ENCODE peak calls at places on chromosomes 4 and X, in eight cellular contexts. One of them, this sample, is unnamed.

GRCh38 chr4:108834167-108834566 is 71.3 kb upstream of the ETNPPL start:
- DNase-seq in OCI-LY7: no peak
- DNase-seq in stimulated activated CD8-positive, alpha-beta memory T cell treated with anti-CD3 and anti-CD28 coated beads, Interleukin-7, amount 100 ng/mL, for 48 hours: no peak
- DNase-seq in A172: peak
- DNase-seq in neural crest cell: no peak
- DNase-seq in GM03348: peak
- DNase-seq in GM12892: no peak
- DNase-seq in neural progenitor cell: no peak
- DNase-seq in this sample: peak

GRCh38 chr4:3483471-3483921 is 20.4 kb downstream of the DOK7 start:
- DNase-seq in OCI-LY7: no peak
- DNase-seq in stimulated activated CD8-positive, alpha-beta memory T cell treated with anti-CD3 and anti-CD28 coated beads, Interleukin-7, amount 100 ng/mL, for 48 hours: no peak
- DNase-seq in A172: peak
- DNase-seq in neural crest cell: no peak
- DNase-seq in GM03348: peak
- DNase-seq in GM12892: no peak
- DNase-seq in neural progenitor cell: peak
- DNase-seq in this sample: no peak

GRCh38 chrX:68684291-68684918 is 36.9 kb downstream of the STARD8 start:
- DNase-seq in OCI-LY7: no peak
- DNase-seq in stimulated activated CD8-positive, alpha-beta memory T cell treated with anti-CD3 and anti-CD28 coated beads, Interleukin-7, amount 100 ng/mL, for 48 hours: no peak
- DNase-seq in A172: no peak
- DNase-seq in neural crest cell: peak
- DNase-seq in GM03348: no peak
- DNase-seq in GM12892: no peak
- DNase-seq in neural progenitor cell: no peak
- DNase-seq in this sample: no peak

GRCh38 chrX:97547873-97548578 is 664.3 kb downstream of the RPA4 start:
- DNase-seq in OCI-LY7: no peak
- DNase-seq in stimulated activated CD8-positive, alpha-beta memory T cell treated with anti-CD3 and anti-CD28 coated beads, Interleukin-7, amount 100 ng/mL, for 48 hours: no peak
- DNase-seq in A172: no peak
- DNase-seq in neural crest cell: no peak
- DNase-seq in GM03348: no peak
- DNase-seq in GM12892: no peak
- DNase-seq in neural progenitor cell: no peak
- DNase-seq in this sample: peak

GRCh38 chr4:1416051-1416947 is 10.1 kb upstream of the NKX1-1 start:
- DNase-seq in OCI-LY7: no peak
- DNase-seq in stimulated activated CD8-positive, alpha-beta memory T cell treated with anti-CD3 and anti-CD28 coated beads, Interleukin-7, amount 100 ng/mL, for 48 hours: no peak
- DNase-seq in A172: no peak
- DNase-seq in neural crest cell: no peak
- DNase-seq in GM03348: no peak
- DNase-seq in GM12892: peak
- DNase-seq in neural progenitor cell: no peak
- DNase-seq in this sample: no peak

GRCh38 chr4:4694296-4694772 is 152.5 kb upstream of the STX18 start:
- DNase-seq in OCI-LY7: no peak
- DNase-seq in stimulated activated CD8-positive, alpha-beta memory T cell treated with anti-CD3 and anti-CD28 coated beads, Interleukin-7, amount 100 ng/mL, for 48 hours: no peak
- DNase-seq in A172: no peak
- DNase-seq in neural crest cell: no peak
- DNase-seq in GM03348: peak
- DNase-seq in GM12892: no peak
- DNase-seq in neural progenitor cell: peak
- DNase-seq in this sample: peak

GRCh38 chr4:2255501-2256155 is 6.3 kb downstream of the MXD4 start:
- DNase-seq in OCI-LY7: no peak
- DNase-seq in stimulated activated CD8-positive, alpha-beta memory T cell treated with anti-CD3 and anti-CD28 coated beads, Interleukin-7, amount 100 ng/mL, for 48 hours: no peak
- DNase-seq in A172: no peak
- DNase-seq in neural crest cell: no peak
- DNase-seq in GM03348: no peak
- DNase-seq in GM12892: peak
- DNase-seq in neural progenitor cell: no peak
- DNase-seq in this sample: no peak

GRCh38 chrX:136214551-136214950 is 36.6 kb downstream of the MAP7D3 start:
- DNase-seq in OCI-LY7: no peak
- DNase-seq in stimulated activated CD8-positive, alpha-beta memory T cell treated with anti-CD3 and anti-CD28 coated beads, Interleukin-7, amount 100 ng/mL, for 48 hours: no peak
- DNase-seq in A172: peak
- DNase-seq in neural crest cell: no peak
- DNase-seq in GM03348: peak
- DNase-seq in GM12892: no peak
- DNase-seq in neural progenitor cell: no peak
- DNase-seq in this sample: peak

GRCh38 chr4:105895609-105896460 is 564 bp downstream of the NPNT start:
- DNase-seq in OCI-LY7: no peak
- DNase-seq in stimulated activated CD8-positive, alpha-beta memory T cell treated with anti-CD3 and anti-CD28 coated beads, Interleukin-7, amount 100 ng/mL, for 48 hours: no peak
- DNase-seq in A172: no peak
- DNase-seq in neural crest cell: peak
- DNase-seq in GM03348: peak
- DNase-seq in GM12892: peak
- DNase-seq in neural progenitor cell: peak
- DNase-seq in this sample: no peak

GRCh38 chr4:167903291-167903721 is 189.0 kb upstream of the ANXA10 start:
- DNase-seq in OCI-LY7: no peak
- DNase-seq in stimulated activated CD8-positive, alpha-beta memory T cell treated with anti-CD3 and anti-CD28 coated beads, Interleukin-7, amount 100 ng/mL, for 48 hours: no peak
- DNase-seq in A172: peak
- DNase-seq in neural crest cell: no peak
- DNase-seq in GM03348: peak
- DNase-seq in GM12892: no peak
- DNase-seq in neural progenitor cell: no peak
- DNase-seq in this sample: peak

GRCh38 chr4:101685126-101685525 is 105.4 kb upstream of the BANK1 start:
- DNase-seq in OCI-LY7: no peak
- DNase-seq in stimulated activated CD8-positive, alpha-beta memory T cell treated with anti-CD3 and anti-CD28 coated beads, Interleukin-7, amount 100 ng/mL, for 48 hours: no peak
- DNase-seq in A172: no peak
- DNase-seq in neural crest cell: no peak
- DNase-seq in GM03348: no peak
- DNase-seq in GM12892: no peak
- DNase-seq in neural progenitor cell: no peak
- DNase-seq in this sample: no peak

GRCh38 chr4:37653601-37654000 is 32.6 kb downstream of the RELL1 start:
- DNase-seq in OCI-LY7: no peak
- DNase-seq in stimulated activated CD8-positive, alpha-beta memory T cell treated with anti-CD3 and anti-CD28 coated beads, Interleukin-7, amount 100 ng/mL, for 48 hours: no peak
- DNase-seq in A172: peak
- DNase-seq in neural crest cell: no peak
- DNase-seq in GM03348: no peak
- DNase-seq in GM12892: no peak
- DNase-seq in neural progenitor cell: no peak
- DNase-seq in this sample: peak

GRCh38 chrX:77937291-77937690 is 26.8 kb downstream of the ATP7A start:
- DNase-seq in OCI-LY7: no peak
- DNase-seq in stimulated activated CD8-positive, alpha-beta memory T cell treated with anti-CD3 and anti-CD28 coated beads, Interleukin-7, amount 100 ng/mL, for 48 hours: no peak
- DNase-seq in A172: peak
- DNase-seq in neural crest cell: no peak
- DNase-seq in GM03348: no peak
- DNase-seq in GM12892: no peak
- DNase-seq in neural progenitor cell: no peak
- DNase-seq in this sample: peak

GRCh38 chr4:69760455-69760854 is at the start of gene SULT1B1:
- DNase-seq in OCI-LY7: no peak
- DNase-seq in stimulated activated CD8-positive, alpha-beta memory T cell treated with anti-CD3 and anti-CD28 coated beads, Interleukin-7, amount 100 ng/mL, for 48 hours: peak
- DNase-seq in A172: no peak
- DNase-seq in neural crest cell: no peak
- DNase-seq in GM03348: peak
- DNase-seq in GM12892: no peak
- DNase-seq in neural progenitor cell: no peak
- DNase-seq in this sample: peak

GRCh38 chr4:113436360-113436759 is 325.2 kb downstream of the CAMK2D start:
- DNase-seq in OCI-LY7: peak
- DNase-seq in stimulated activated CD8-positive, alpha-beta memory T cell treated with anti-CD3 and anti-CD28 coated beads, Interleukin-7, amount 100 ng/mL, for 48 hours: no peak
- DNase-seq in A172: peak
- DNase-seq in neural crest cell: no peak
- DNase-seq in GM03348: peak
- DNase-seq in GM12892: no peak
- DNase-seq in neural progenitor cell: no peak
- DNase-seq in this sample: peak

GRCh38 chr4:125313497-125313896 is 1.3 kb upstream of the FAT4 start:
- DNase-seq in OCI-LY7: peak
- DNase-seq in stimulated activated CD8-positive, alpha-beta memory T cell treated with anti-CD3 and anti-CD28 coated beads, Interleukin-7, amount 100 ng/mL, for 48 hours: no peak
- DNase-seq in A172: peak
- DNase-seq in neural crest cell: peak
- DNase-seq in GM03348: peak
- DNase-seq in GM12892: no peak
- DNase-seq in neural progenitor cell: peak
- DNase-seq in this sample: peak

GRCh38 chrX:103240155-103240554 is 14.8 kb downstream of the TCEAL8 start:
- DNase-seq in OCI-LY7: no peak
- DNase-seq in stimulated activated CD8-positive, alpha-beta memory T cell treated with anti-CD3 and anti-CD28 coated beads, Interleukin-7, amount 100 ng/mL, for 48 hours: no peak
- DNase-seq in A172: no peak
- DNase-seq in neural crest cell: no peak
- DNase-seq in GM03348: no peak
- DNase-seq in GM12892: no peak
- DNase-seq in neural progenitor cell: no peak
- DNase-seq in this sample: no peak

GRCh38 chr4:47814896-47815295 is 23.0 kb downstream of the CORIN start:
- DNase-seq in OCI-LY7: no peak
- DNase-seq in stimulated activated CD8-positive, alpha-beta memory T cell treated with anti-CD3 and anti-CD28 coated beads, Interleukin-7, amount 100 ng/mL, for 48 hours: no peak
- DNase-seq in A172: no peak
- DNase-seq in neural crest cell: no peak
- DNase-seq in GM03348: peak
- DNase-seq in GM12892: no peak
- DNase-seq in neural progenitor cell: no peak
- DNase-seq in this sample: no peak

This sample was measured in HT1080.